ENCODE peak calls at places on chromosomes 13 and 19, in four cellular contexts. S, J, A and K are unnamed samples.

GRCh38 chr13:87172166-87172825 is 498.9 kb upstream of the SLITRK5 start:
- DNase-seq in S (no peak), J (no peak), A (no peak), K (no peak)

GRCh38 chr13:44011036-44011435 is 131.3 kb downstream of the LACC1 start:
- DNase-seq in S (no peak), J (no peak), A (no peak), K (no peak)

GRCh38 chr19:3353493-3353892 is 12.9 kb upstream of the NFIC start:
- DNase-seq in S (no peak), J (no peak), A (no peak), K (no peak)

GRCh38 chr13:25879466-25879865 is 172.3 kb downstream of the SHISA2 start:
- DNase-seq in S (no peak), J (no peak), A (no peak), K (no peak)

GRCh38 chr19:42076375-42076944 is 494 bp downstream of the ZNF574 start:
- DNase-seq in S (no peak), J (no peak), A (no peak), K (no peak)

GRCh38 chr13:30915691-30916541 is 9.8 kb downstream of the MEDAG start:
- DNase-seq in S (no peak), J (no peak), A (no peak), K (no peak)

GRCh38 chr13:39273953-39274352 is 235.7 kb downstream of the NHLRC3 start:
- DNase-seq in S (peak), J (no peak), A (no peak), K (peak)

GRCh38 chr19:57233207-57233606 is 2.4 kb downstream of the AURKC start:
- DNase-seq in S (no peak), J (no peak), A (no peak), K (no peak)

GRCh38 chr19:41373993-41374392 is 2.3 kb upstream of the TMEM91 start:
- DNase-seq in S (peak), J (peak), A (peak), K (peak)

GRCh38 chr19:17035842-17036424 is 9.3 kb upstream of the CPAMD8 start:
- DNase-seq in S (no peak), J (no peak), A (no peak), K (no peak)

GRCh38 chr13:24220086-24220703 is 59.7 kb downstream of the SPATA13 start:
- DNase-seq in S (peak), J (peak), A (no peak), K (peak)

GRCh38 chr19:42567567-42567966 is 27.2 kb downstream of the CEACAM8 start:
- DNase-seq in S (no peak), J (no peak), A (no peak), K (no peak)

GRCh38 chr13:51768378-51768921 is 35.5 kb downstream of the DHRS12 start:
- DNase-seq in S (no peak), J (no peak), A (no peak), K (no peak)

GRCh38 chr13:30395192-30396158 is 26.8 kb upstream of the UBE2L5 start:
- DNase-seq in S (peak), J (peak), A (peak), K (peak)

GRCh38 chr19:58400638-58400915 is 5.1 kb downstream of the RNF225 start:
- DNase-seq in S (no peak), J (no peak), A (no peak), K (no peak)

GRCh38 chr13:78137404-78138142 is 218.9 kb upstream of the EDNRB start:
- DNase-seq in S (peak), J (peak), A (no peak), K (peak)

GRCh38 chr13:99955747-99956472 is 15.7 kb downstream of the ZIC5 start:
- DNase-seq in S (peak), J (peak), A (no peak), K (no peak)

GRCh38 chr19:2549701-2550191 is 73.8 kb downstream of the GADD45B start:
- DNase-seq in S (peak), J (peak), A (peak), K (peak)

GRCh38 chr13:46386996-46387851 is at the start of gene RUBCNL:
- DNase-seq in S (no peak), J (no peak), A (no peak), K (peak)

GRCh38 chr19:16315825-16316505 is 8.7 kb upstream of the KLF2 start:
- DNase-seq in S (peak), J (peak), A (peak), K (no peak)

GRCh38 chr13:84192125-84192524 is 309.9 kb upstream of the SLITRK1 start:
- DNase-seq in S (peak), J (peak), A (peak), K (no peak)

GRCh38 chr13:44693156-44693826 is 117.2 kb upstream of the TSC22D1 start:
- DNase-seq in S (no peak), J (no peak), A (no peak), K (no peak)

GRCh38 chr13:84208251-84208650 is 326.0 kb upstream of the SLITRK1 start:
- DNase-seq in S (no peak), J (no peak), A (no peak), K (no peak)

GRCh38 chr13:41588899-41589298 is 131.5 kb downstream of the RGCC start:
- DNase-seq in S (peak), J (peak), A (peak), K (no peak)

GRCh38 chr19:8174706-8175105 is 25.3 kb upstream of the FBN3 start:
- DNase-seq in S (no peak), J (peak), A (no peak), K (no peak)

GRCh38 chr13:38783992-38784875 is 97.4 kb downstream of the FREM2 start:
- DNase-seq in S (no peak), J (no peak), A (no peak), K (no peak)

GRCh38 chr13:70249332-70250064 is 141.2 kb upstream of the KLHL1 start:
- DNase-seq in S (peak), J (no peak), A (no peak), K (no peak)

GRCh38 chr19:40283414-40284250 is 1.5 kb downstream of the AKT2 start:
- DNase-seq in S (no peak), J (peak), A (no peak), K (no peak)

GRCh38 chr19:49391581-49392399 is 3.7 kb downstream of the KASH5 start:
- DNase-seq in S (peak), J (peak), A (no peak), K (peak)

GRCh38 chr13:35923347-35923746 is 207.8 kb downstream of the DCLK1 start:
- DNase-seq in S (peak), J (peak), A (no peak), K (no peak)

GRCh38 chr13:94112731-94113130 is 366.8 kb downstream of the DCT start:
- DNase-seq in S (no peak), J (no peak), A (no peak), K (no peak)

GRCh38 chr19:3857449-3858003 is 11.3 kb downstream of the ZFR2 start:
- DNase-seq in S (no peak), J (no peak), A (no peak), K (no peak)

GRCh38 chr13:85586856-85587255 is 212.4 kb downstream of the SLITRK6 start:
- DNase-seq in S (no peak), J (no peak), A (no peak), K (no peak)

GRCh38 chr19:41691268-41691970 is 3.3 kb upstream of the CEACAM7 start:
- DNase-seq in S (peak), J (no peak), A (no peak), K (no peak)

GRCh38 chr19:11414544-11414943 is 4.6 kb downstream of the RGL3 start:
- DNase-seq in S (no peak), J (no peak), A (no peak), K (no peak)

GRCh38 chr13:98509271-98510155 is 67.4 kb downstream of the STK24 start:
- DNase-seq in S (peak), J (peak), A (peak), K (peak)

GRCh38 chr13:110346661-110347067 is 39.6 kb downstream of the COL4A2 start:
- DNase-seq in S (no peak), J (no peak), A (no peak), K (no peak)
- H3K4me3 ChIP-seq in S (no peak), J (no peak), A (no peak), K (no peak)

DNA sequence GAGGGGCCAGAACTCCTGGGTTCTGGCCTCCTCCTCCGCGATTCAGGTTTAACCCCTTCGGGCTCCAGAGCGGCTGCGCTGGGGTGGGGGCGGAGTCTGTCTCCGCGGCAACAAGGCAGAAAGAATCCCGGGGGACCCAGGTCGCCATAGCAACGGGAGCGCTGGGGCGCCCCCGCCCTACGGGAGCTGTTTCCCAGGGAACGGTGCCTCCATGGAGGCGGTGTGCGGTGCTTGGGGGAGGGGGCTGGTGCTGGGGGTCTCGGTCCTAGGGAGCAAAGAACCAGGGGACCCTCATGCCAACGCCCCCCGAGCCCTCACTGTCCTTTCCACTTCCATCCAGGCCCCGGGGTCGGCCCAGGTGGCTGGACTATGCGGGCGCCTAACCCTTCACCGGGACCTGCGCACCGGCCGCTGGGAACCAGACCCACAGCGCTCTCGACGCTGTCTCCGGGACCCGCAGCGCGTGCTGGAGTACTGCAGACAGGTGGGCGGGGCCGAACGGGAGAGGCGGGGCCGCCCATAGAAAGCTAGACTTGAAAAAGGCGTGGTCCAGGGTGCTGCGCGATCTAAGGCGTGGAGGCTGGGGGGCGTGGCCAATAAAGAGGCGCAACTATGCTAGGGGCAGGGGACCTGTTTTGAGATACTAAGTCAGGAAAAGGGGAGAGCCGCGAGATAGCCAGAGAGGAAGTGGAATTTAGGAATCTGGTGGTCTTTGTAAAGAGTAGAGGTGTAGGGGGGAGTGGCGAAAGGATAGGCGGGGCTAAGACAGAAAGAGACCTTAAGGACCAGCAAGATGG is 1.2 kb downstream of the APLP1 start:
- DNase-seq in S (peak), J (peak), A (no peak), K (peak)
- H3K4me3 ChIP-seq in S (peak), J (peak), A (peak), K (no peak)

DNA sequence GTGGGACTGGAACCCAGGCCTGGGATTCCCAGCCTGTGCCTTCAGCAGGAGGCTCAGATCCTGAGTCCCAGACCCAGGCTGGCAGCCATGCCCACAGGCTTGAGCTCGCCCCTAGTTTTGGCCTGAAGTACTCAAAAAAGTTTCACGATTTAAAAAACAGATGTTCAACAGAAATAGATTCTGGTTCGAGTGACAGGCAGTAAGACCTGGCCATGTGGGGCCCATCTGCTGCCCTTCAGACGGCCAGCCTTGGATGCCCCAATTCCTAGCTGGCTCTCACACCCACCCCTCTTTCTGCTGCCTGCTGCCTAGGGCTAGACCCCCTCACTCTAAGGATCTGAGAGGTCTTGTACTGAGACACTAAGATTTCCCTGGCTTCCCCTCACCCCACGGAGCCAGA is 2.8 kb upstream of the DMPK start:
- DNase-seq in S (no peak), J (no peak), A (no peak), K (no peak)
- H3K4me3 ChIP-seq in S (no peak), J (no peak), A (no peak), K (no peak)

GRCh38 chr19:51614789-51615188 is 15.4 kb downstream of the SIGLEC5 start:
- DNase-seq in S (no peak), J (no peak), A (no peak), K (no peak)
- H3K4me3 ChIP-seq in S (no peak), J (no peak), A (no peak), K (no peak)

DNA sequence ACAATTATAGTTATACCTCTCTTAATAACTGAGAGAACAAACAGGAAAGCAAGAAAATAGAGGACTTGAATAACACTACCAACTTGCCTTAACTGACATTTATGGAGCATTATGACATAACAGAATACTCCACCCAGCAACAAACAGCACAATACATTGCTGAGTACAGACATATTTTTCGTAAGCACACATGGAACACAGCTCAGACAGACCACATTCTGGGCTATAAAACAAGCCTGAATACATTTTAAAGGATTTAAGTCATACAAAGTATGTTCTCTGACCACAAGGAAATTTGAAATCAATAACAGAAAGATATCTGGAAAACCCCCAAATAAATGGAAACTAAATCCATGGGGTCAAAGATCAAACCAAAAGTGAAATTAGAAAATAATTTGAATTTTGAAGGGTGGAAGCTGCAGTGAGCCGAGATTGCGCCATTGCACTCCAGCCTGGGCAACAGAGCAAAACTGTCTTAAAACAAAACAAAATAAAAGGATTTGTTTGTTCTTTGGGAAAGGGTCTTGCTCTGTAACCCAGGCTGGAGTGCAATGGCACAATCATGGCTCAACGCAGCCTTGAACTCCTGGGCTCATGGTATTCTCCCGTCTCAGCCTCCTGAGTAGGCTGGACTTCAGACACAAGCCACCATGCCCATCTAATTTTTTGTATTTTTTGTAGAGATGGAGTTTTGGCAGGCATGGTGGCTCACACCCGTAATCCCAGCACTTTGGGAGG is 5.6 kb downstream of the ZDHHC20 start:
- DNase-seq in S (no peak), J (no peak), A (no peak), K (no peak)
- H3K4me3 ChIP-seq in S (no peak), J (no peak), A (no peak), K (no peak)

DNA sequence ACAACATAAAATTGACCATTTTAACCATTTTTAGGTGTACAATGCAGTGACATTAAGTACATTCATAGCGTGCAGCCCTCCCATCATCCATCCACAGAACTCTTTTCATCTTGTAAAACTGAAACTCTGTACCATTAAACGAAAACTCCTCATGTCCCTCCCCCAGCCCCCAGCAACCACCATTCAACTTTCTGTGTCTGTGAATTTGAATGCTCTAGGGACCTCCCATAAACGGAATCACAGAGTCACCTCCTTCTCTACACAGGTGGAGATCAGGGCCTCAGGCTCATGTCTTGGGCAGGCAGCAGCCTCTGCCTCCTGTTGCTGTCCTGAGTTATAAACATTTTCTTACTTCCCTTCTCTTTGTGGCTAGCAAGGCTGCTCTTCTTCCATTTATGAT is 7.3 kb upstream of the CCNE1 start:
- DNase-seq in S (no peak), J (no peak), A (no peak), K (no peak)
- H3K4me3 ChIP-seq in S (no peak), J (no peak), A (no peak), K (no peak)

GRCh38 chr19:15108145-15108844 is 1.1 kb downstream of the SYDE1 start:
- DNase-seq in S (peak), J (no peak), A (no peak), K (no peak)
- H3K4me3 ChIP-seq in S (peak), J (peak), A (peak), K (no peak)

GRCh38 chr13:48405865-48406264 is 7.0 kb downstream of the LPAR6 start:
- DNase-seq in S (no peak), J (peak), A (no peak), K (no peak)
- H3K4me3 ChIP-seq in S (no peak), J (no peak), A (no peak), K (no peak)

DNA sequence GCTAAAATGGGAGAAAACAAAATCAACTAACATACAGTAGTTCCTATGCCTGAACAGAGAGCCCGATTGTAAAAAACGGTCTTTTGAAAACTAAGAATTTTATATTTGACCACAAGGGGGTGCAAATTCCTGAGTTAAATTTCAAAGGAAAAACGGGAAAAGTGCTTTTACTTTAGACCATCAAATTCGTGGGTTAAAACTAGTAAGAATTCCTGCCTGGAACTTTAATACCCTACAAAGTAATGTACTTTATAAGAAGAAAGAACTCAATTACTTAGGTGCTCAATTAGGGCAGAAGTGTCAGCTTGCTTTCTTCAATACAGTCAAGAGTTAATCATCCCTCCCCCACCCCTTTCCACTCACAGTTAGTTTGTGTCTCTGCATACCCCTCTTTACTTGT is 69.8 kb downstream of the KCNRG start:
- DNase-seq in S (peak), J (peak), A (no peak), K (no peak)
- H3K4me3 ChIP-seq in S (no peak), J (peak), A (peak), K (no peak)